ENCODE peak calls at places on chromosomes 7 and 10, in five cellular contexts. X is epithelial cell of esophagus, B is BJ, F is left lung, M is fibroblast of the aortic adventitia. U is an unnamed sample.
A peak's percentile ranks its signal among the peaks of the same experiment; 100 is the strongest.

GRCh38 chr7:24881622-24882021 is 98.4 kb downstream of the OSBPL3 start:
- DNase-seq in M (no peak), X (no peak), B (no peak), F (no peak), U (no peak)

GRCh38 chr7:156282816-156283215 is 357.8 kb upstream of the RNF32 start:
- DNase-seq in B (no peak), F (no peak), M (no peak), X (no peak), U (no peak)

GRCh38 chr7:70631732-70632131 is 500.2 kb upstream of the GALNT17 start:
- DNase-seq in F (no peak), B (no peak), M (no peak), X (no peak), U (no peak)

GRCh38 chr10:52662255-52662654 is 110.3 kb downstream of the MBL2 start:
- DNase-seq in M (no peak), F (no peak), B (no peak), X (no peak), U (no peak)

GRCh38 chr10:120477006-120477722 is 20.1 kb downstream of the PLPP4 start:
- DNase-seq in B (peak; percentile 73), M (peak; percentile 84), X (peak; percentile 13), F (no peak), U (no peak)

GRCh38 chr7:122343986-122344620 is 39.6 kb upstream of the FEZF1 start:
- DNase-seq in F (no peak), X (no peak), B (no peak), M (no peak), U (no peak)

GRCh38 chr10:128324058-128324457 is 197.8 kb upstream of the MKI67 start:
- DNase-seq in B (no peak), X (no peak), M (no peak), F (no peak), U (no peak)

GRCh38 chr10:1154531-1154930 is 98.3 kb downstream of the WDR37 start:
- DNase-seq in X (no peak), F (no peak), B (no peak), M (no peak), U (no peak)

GRCh38 chr7:128302110-128302509 is 41.6 kb downstream of the RBM28 start:
- DNase-seq in M (no peak), F (no peak), X (no peak), B (no peak), U (no peak)

GRCh38 chr7:39733881-39734571 is 110.7 kb downstream of the RALA start:
- DNase-seq in X (peak; percentile 90), B (peak; percentile 63), M (peak; percentile 89), F (no peak), U (peak; percentile 85)

GRCh38 chr10:63064706-63065105 is 68.4 kb upstream of the NRBF2 start:
- DNase-seq in F (no peak), M (peak; percentile 15), B (no peak), X (peak; percentile 81), U (no peak)

GRCh38 chr10:8392216-8392615 is 337.7 kb downstream of the GATA3 start:
- DNase-seq in X (peak; percentile 80), M (peak; percentile 58), F (no peak), B (peak; percentile 65), U (peak; percentile 19)

GRCh38 chr7:136039577-136040345 is 62.6 kb upstream of the MTPN start:
- DNase-seq in M (no peak), B (no peak), F (no peak), X (no peak), U (no peak)

DNA sequence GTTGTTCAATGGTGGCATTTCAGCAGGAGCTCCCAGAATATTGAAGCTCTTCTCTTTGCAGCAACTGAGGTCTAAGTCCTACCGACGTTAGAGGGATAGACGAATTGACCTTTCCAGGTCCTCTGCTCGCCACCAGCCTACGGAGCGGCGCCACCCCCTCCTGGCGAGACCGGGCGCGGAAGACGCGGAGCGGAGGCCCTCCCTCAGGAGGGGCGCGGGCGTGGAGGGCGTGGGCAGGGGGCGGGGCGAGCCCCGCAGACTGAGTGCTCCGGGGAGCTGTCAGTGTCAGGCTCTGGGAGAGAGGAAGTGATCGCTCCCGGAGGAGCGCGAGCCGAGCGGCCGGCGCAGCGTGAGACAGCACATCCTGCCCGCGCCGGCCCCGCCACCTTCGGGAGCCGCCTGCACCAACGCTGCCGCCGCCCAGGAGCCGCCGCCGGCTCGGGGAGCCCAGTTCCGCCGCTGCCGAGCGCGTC is at the start of gene DYNC1I1:
- DNase-seq in M (peak; percentile 19), B (no peak), X (peak; percentile 75), F (peak; percentile 75), U (peak; percentile 7)
- H3K4me3 ChIP-seq in M (peak within 1 kb of the TSS; percentile 64), B (peak within 1 kb of the TSS; percentile 39), X (peak within 1 kb of the TSS; percentile 38), F (peak within 1 kb of the TSS; percentile 72), U (peak within 1 kb of the TSS; percentile 51)

GRCh38 chr7:106367018-106367420 is 82.2 kb upstream of the NAMPT start:
- DNase-seq in B (no peak), F (no peak), M (peak; percentile 43), X (peak; percentile 48), U (no peak)
- TF ChIP-seq CTCF in B (peak; percentile 36), F (no peak), M (peak; percentile 36), X (peak; percentile 27), U (peak; percentile 26)

DNA sequence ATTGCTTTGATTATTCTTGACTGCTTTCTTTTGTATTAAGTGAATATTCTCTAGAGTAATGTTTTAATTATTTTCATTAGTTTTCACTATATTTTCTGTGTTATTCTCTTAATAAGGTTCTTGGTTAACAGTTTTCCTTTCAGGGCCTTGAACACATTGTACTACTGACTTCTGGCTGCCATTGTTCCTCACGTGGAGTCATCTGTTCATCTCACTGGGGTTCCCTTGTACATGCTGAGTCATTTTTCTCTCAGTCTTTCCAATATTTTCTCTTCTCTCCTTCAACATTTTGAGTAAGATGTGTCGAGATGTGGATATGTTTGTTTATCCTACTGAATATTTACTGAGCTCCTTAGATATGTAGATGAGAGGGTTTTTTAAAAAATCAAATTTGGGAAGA is 400.7 kb downstream of the TCERG1L start:
- DNase-seq in F (no peak), M (no peak), X (no peak), B (no peak), U (no peak)
- H3K4me3 ChIP-seq in F (no peak overlapping the region), M (no peak overlapping the region), X (no peak overlapping the region), B (no peak overlapping the region), U (no peak overlapping the region)

GRCh38 chr7:33886100-33886623 is 19.2 kb upstream of the BMPER start:
- DNase-seq in F (no peak), X (no peak), B (no peak), M (no peak), U (no peak)
- TF ChIP-seq CTCF in F (no peak), X (no peak), B (peak; percentile 34), M (peak; percentile 41), U (peak; percentile 29)

U was measured in kidney epithelial cell.